ENCODE peak calls at places on chromosomes 12 and 14, in six cellular contexts. Y is HCT116, Z is H1, O is A549, V is right lobe of liver, N is heart left ventricle. A is an unnamed sample.

GRCh38 chr12:1093166-1093751 is 102.2 kb downstream of the ERC1 start:
- DNase-seq in N (peak), Y (peak), O (peak), V (no peak), Z (no peak), A (peak)

GRCh38 chr14:86787782-86788181 is 1205.2 kb downstream of the GALC start:
- DNase-seq in Y (no peak), V (no peak), O (no peak), Z (no peak), N (no peak), A (no peak)

GRCh38 chr14:53952533-53952932 is 4.1 kb downstream of the BMP4 start:
- DNase-seq in Z (no peak), O (no peak), N (no peak), V (no peak), Y (no peak), A (no peak)

GRCh38 chr12:121893901-121894540 is 5.4 kb downstream of the PSMD9 start:
- DNase-seq in V (no peak), Z (no peak), Y (no peak), N (no peak), O (peak), A (peak)

GRCh38 chr14:69261761-69262331 is 1.9 kb downstream of the GALNT16 start:
- DNase-seq in Y (no peak), N (peak), O (no peak), V (peak), Z (peak), A (no peak)

GRCh38 chr12:58313091-58313855 is 371.9 kb downstream of the ATP23 start:
- DNase-seq in Z (no peak), Y (no peak), O (no peak), V (no peak), N (no peak), A (no peak)

GRCh38 chr14:42606839-42607238 is 1000.2 kb downstream of the LRFN5 start:
- DNase-seq in O (no peak), Y (no peak), N (no peak), V (no peak), Z (no peak), A (no peak)

GRCh38 chr12:130636370-130636769 is 79.7 kb downstream of the RIMBP2 start:
- DNase-seq in N (no peak), Y (no peak), Z (no peak), O (no peak), V (no peak), A (no peak)

GRCh38 chr12:5548152-5548933 is 116.4 kb downstream of the NTF3 start:
- DNase-seq in O (no peak), Z (no peak), N (no peak), Y (no peak), V (no peak), A (no peak)

GRCh38 chr12:44015333-44015941 is 179.6 kb downstream of the TMEM117 start:
- DNase-seq in O (peak), V (no peak), Y (peak), N (no peak), Z (no peak), A (no peak)

GRCh38 chr14:90645842-90646443 is 170.3 kb downstream of the TTC7B start:
- DNase-seq in N (no peak), Z (peak), V (no peak), O (peak), Y (peak), A (no peak)

GRCh38 chr12:113310489-113310888 is 24.4 kb downstream of the SLC8B1 start:
- DNase-seq in Y (no peak), Z (no peak), V (no peak), N (no peak), O (no peak), A (no peak)

GRCh38 chr14:61860294-61860918 is 98.2 kb downstream of the SNAPC1 start:
- DNase-seq in N (peak), Z (peak), Y (peak), O (peak), V (no peak), A (peak)

GRCh38 chr12:66002812-66003211 is 127.7 kb downstream of the LLPH start:
- DNase-seq in V (no peak), Z (no peak), N (no peak), Y (no peak), O (no peak), A (no peak)

GRCh38 chr12:9925746-9926393 is 6.3 kb downstream of the CLEC2A start:
- DNase-seq in N (no peak), Z (no peak), V (no peak), O (peak), Y (peak), A (peak)

GRCh38 chr12:2523881-2524561 is 270.7 kb upstream of the FKBP4 start:
- DNase-seq in Z (no peak), O (no peak), N (no peak), Y (no peak), V (no peak), A (no peak)

GRCh38 chr14:99708449-99708848 is 24.4 kb downstream of the CYP46A1 start:
- DNase-seq in Z (no peak), N (no peak), O (no peak), V (peak), Y (no peak), A (no peak)

GRCh38 chr12:94832780-94833760 is 170.4 kb downstream of the NDUFA12 start:
- DNase-seq in Z (peak), O (no peak), N (no peak), V (no peak), Y (no peak), A (no peak)

GRCh38 chr12:68358532-68359485 is 26.6 kb upstream of the MDM1 start:
- DNase-seq in O (peak), Z (peak), Y (peak), V (peak), N (peak), A (peak)

GRCh38 chr14:103260629-103261124 is 73.4 kb upstream of the EIF5 start:
- DNase-seq in O (peak), Y (no peak), Z (peak), N (peak), V (peak), A (peak)

DNA sequence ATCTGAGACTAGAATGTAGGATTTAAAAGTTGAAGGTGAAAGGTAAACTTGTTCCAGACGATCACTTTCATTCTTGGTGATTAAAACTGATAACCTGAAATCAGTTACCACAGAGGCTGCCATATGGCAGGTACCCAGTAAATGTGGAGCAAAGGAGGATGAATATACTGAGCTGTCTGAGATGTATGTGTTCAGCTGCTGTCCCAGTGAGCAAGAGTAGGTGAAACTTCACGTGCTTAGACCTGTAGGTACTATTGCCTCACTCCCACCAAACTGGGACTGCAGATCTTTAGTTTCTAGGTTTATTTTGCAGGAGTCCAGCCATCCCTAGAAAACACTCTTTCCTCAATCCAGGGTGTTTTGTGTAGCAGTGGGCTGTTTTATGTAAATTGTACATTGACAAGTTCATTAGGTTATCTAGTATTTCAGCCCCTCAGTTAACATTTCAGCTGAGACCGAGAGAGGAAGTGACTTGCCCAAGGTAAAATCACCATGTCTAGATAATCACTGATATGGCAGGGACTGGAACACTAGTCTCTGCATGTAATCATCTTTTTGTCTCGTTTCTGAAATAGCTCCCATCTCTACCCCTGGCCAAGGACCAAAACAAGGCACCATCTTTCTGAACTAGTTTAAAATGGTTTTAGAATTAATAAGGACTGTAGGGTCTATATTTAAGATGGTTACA is 62.7 kb downstream of the ATG14 start:
- DNase-seq in Z (peak), O (no peak), Y (no peak), V (no peak), N (no peak), A (no peak)
- H3K27ac ChIP-seq in Z (no peak), O (no peak), Y (no peak), V (no peak), N (no peak), A (no peak)

DNA sequence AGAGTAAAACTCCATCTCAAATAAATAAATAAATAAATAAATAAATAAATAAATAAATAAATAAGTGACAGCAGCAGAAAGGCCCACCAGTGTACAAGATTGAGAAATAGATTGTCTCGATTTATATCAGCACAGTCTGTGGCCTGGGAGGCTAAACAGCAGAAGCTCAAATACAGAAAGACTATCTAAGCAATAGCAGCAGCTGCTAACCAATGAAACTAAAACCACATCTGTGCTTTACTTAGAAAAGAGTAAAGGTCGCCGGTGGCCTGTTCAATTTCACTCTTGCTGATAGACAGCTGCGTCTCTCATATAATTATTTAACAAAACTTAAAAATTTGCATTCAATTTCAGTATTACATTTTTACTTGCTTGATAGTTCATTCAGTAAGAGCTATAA is 325.7 kb downstream of the CEP128 start:
- DNase-seq in V (no peak), N (no peak), Z (no peak), Y (no peak), O (no peak), A (no peak)
- TF ChIP-seq POLR2A in V (no peak), N (no peak), Z (no peak), Y (no peak), O (no peak), A (no peak)

DNA sequence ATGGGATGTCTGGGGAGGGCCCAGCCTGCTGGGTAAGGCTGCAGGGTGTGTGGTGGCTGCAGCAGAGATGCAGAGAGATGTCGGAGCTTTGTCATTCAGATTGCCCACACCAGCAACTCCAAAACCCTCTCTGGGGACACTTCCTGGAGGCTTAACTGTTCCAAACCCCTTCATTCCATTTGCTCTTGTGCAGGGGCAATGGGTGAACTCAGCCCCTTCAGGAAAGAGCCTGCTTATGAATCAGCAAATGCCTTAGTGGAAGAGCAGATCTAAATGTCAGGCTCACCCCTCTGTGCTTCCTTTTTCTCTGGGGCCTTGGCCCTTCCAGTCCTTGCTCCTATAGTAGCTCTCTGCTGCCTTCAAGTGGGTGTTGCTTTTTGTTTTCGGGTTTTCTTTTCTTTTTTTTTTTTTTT is 36.7 kb upstream of the GPATCH2L start:
- DNase-seq in Z (no peak), O (no peak), V (no peak), Y (no peak), N (no peak), A (no peak)
- TF ChIP-seq CTCF in Z (peak), O (no peak), V (no peak), Y (no peak), N (no peak), A (no peak)

DNA sequence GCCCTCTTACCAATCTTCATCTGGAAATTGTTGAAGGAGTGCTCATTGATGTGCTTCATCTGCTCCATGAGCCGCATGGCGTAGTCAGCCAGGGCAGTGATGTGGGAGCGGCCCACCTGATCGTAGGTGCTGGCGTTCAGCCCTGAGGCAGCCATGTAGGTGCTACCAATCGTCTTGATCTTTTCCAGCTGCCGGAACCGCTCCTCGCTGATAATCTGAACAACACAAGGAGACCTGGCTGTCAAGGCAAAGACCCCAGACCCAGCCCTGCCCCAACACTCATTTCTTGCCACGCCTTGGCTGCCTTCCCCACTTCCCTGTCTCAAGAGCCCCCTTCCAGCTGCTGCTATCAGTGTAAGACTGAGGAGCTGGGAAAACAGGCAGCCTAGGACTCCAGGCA is 18.1 kb downstream of the ADCY6 start:
- DNase-seq in Z (no peak), N (no peak), O (no peak), Y (no peak), V (no peak), A (no peak)
- H3K27ac ChIP-seq in Z (no peak), N (no peak), O (no peak), Y (no peak), V (no peak), A (no peak)

A was measured in adrenal gland.